ENCODE peak calls at places on chromosome 5, in four cellular contexts. N, B, I and H are unnamed samples.

GRCh38 chr5:34695275-34696032 is 39.3 kb downstream of the RAI14 start:
- DNase-seq in B (no peak), N (no peak), I (no peak), H (no peak)

GRCh38 chr5:139985733-139986132 is 57.4 kb downstream of the NRG2 start:
- DNase-seq in I (peak; percentile 98), B (no peak), N (no peak), H (peak; percentile 44)

GRCh38 chr5:138064526-138064925 is 19.3 kb upstream of the WNT8A start:
- DNase-seq in I (no peak), B (no peak), N (no peak), H (no peak)

GRCh38 chr5:157253547-157253946 is 12.4 kb upstream of the CYFIP2 start:
- DNase-seq in B (peak; percentile 70), I (peak; percentile 59), N (peak; percentile 47), H (peak; percentile 5)

GRCh38 chr5:163385824-163386223 is 51.6 kb upstream of the CCNG1 start:
- DNase-seq in I (no peak), B (no peak), N (no peak), H (no peak)

GRCh38 chr5:8825161-8825757 is 720.6 kb downstream of the SEMA5A start:
- DNase-seq in B (no peak), N (no peak), I (no peak), H (no peak)

GRCh38 chr5:77087484-77088291 is 603 bp upstream of the ZBED3 start:
- DNase-seq in N (no peak), B (peak; percentile 8), I (no peak), H (no peak)

GRCh38 chr5:7884491-7885273 is 15.7 kb downstream of the MTRR start:
- DNase-seq in N (no peak), B (no peak), I (no peak), H (no peak)

GRCh38 chr5:157130933-157131332 is 11.7 kb downstream of the MED7 start:
- DNase-seq in B (no peak), N (no peak), I (peak; percentile 20), H (no peak)

GRCh38 chr5:169875091-169875727 is 105.1 kb downstream of the INSYN2B start:
- DNase-seq in N (no peak), I (peak; percentile 42), B (no peak), H (peak; percentile 30)

GRCh38 chr5:127739807-127740384 is 36.7 kb downstream of the CCDC192 start:
- DNase-seq in B (no peak), N (no peak), I (no peak), H (no peak)
- H3K4me3 ChIP-seq in B (no peak overlapping the region), N (no peak overlapping the region), I (no peak overlapping the region), H (no peak overlapping the region)

GRCh38 chr5:44860267-44860666 is 51.5 kb downstream of the MRPS30 start:
- DNase-seq in B (no peak), N (no peak), I (peak; percentile 62), H (no peak)
- H3K4me3 ChIP-seq in B (no peak overlapping the region), N (no peak overlapping the region), I (no peak overlapping the region), H (no peak overlapping the region)

GRCh38 chr5:179275941-179276837 is 69.1 kb downstream of the ADAMTS2 start:
- DNase-seq in I (no peak), N (peak; percentile 21), B (no peak), H (peak; percentile 92)
- H3K4me3 ChIP-seq in I (no peak overlapping the region), N (no peak overlapping the region), B (no peak overlapping the region), H (no peak overlapping the region)

GRCh38 chr5:176596689-176597416 is 13.1 kb downstream of the GPRIN1 start:
- DNase-seq in N (peak; percentile 43), I (peak; percentile 58), B (no peak), H (no peak)
- H3K4me3 ChIP-seq in N (peak overlapping the region; percentile 61), I (peak overlapping the region; percentile 18), B (no peak overlapping the region), H (no peak overlapping the region)

GRCh38 chr5:119435436-119436132 is 16.7 kb upstream of the HSD17B4 start:
- DNase-seq in I (peak; percentile 69), B (peak; percentile 55), N (peak; percentile 94), H (no peak)

DNA sequence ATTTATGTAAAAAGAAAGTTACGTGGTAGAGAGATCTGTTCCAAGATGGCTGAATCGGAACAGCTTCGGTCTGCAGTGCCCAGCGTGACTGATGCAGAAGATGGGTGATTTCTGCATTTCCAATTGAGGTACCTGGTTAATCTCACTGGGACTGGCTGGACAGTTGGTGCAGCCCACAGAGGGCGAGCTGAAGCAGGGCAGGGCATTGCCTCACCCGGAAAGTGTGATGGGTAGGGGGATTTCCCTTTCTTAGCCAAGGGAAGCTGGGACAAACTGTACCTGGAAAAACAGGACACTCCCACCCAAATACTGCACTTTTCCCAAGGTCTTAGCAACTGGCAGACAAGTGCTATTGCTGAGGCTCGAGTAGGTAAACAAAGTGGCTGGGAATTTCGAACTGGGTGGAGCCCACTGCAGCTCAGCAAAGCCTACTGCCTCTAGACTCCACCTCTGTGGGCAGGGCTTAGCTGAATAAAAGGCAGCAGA is 13.1 kb upstream of the HSD17B4 start:
- DNase-seq in I (peak; percentile 22), B (no peak), N (no peak), H (no peak)
- H3K4me3 ChIP-seq in I (no peak overlapping the region), B (no peak overlapping the region), N (peak overlapping the region; percentile 43), H (no peak overlapping the region)

GRCh38 chr5:133610489-133611356 is 1.6 kb downstream of the FSTL4 start:
- DNase-seq in N (peak; percentile 21), I (peak; percentile 61), B (peak; percentile 87), H (no peak)
- H3K4me3 ChIP-seq in N (peak overlapping the region; percentile 47), I (peak overlapping the region; percentile 3), B (peak overlapping the region; percentile 22), H (no peak overlapping the region)

GRCh38 chr5:123880875-123881274 is 368.9 kb downstream of the CSNK1G3 start:
- DNase-seq in I (no peak), B (no peak), N (no peak), H (no peak)

GRCh38 chr5:123882946-123883345 is 371.0 kb downstream of the CSNK1G3 start:
- DNase-seq in N (no peak), I (peak; percentile 5), B (peak; percentile 4), H (no peak)

GRCh38 chr5:123882305-123882704 is 370.3 kb downstream of the CSNK1G3 start:
- DNase-seq in I (no peak), B (no peak), N (no peak), H (no peak)

GRCh38 chr5:123879071-123879470 is 367.1 kb downstream of the CSNK1G3 start:
- DNase-seq in B (no peak), N (no peak), I (no peak), H (no peak)

GRCh38 chr5:123881791-123882244 is 369.8 kb downstream of the CSNK1G3 start:
- DNase-seq in B (no peak), N (no peak), I (peak; percentile 54), H (peak; percentile 7)
- H3K4me3 ChIP-seq in B (no peak overlapping the region), N (no peak overlapping the region), I (no peak overlapping the region), H (no peak overlapping the region)

GRCh38 chr5:88830567-88830966 is 52.4 kb downstream of the MEF2C start:
- DNase-seq in B (no peak), N (no peak), I (no peak), H (no peak)
- H3K4me3 ChIP-seq in B (no peak overlapping the region), N (no peak overlapping the region), I (no peak overlapping the region), H (no peak overlapping the region)